ENCODE peak calls at places on chromosome 6, in eight cellular contexts. I is stomach, B is brain microvascular endothelial cell, K is anterior cingulate cortex, R is substantia nigra, P is head of caudate nucleus, W is astrocyte of the hippocampus, X is fibroblast of gingiva. G is an unnamed sample.

GRCh38 chr6:167906899-167907298 is 80.2 kb downstream of the AFDN start:
- DNase-seq in I (peak), B (peak), K (no peak), R (peak), P (peak), W (peak), X (peak), G (peak)

GRCh38 chr6:10391799-10392198 is 23.1 kb downstream of the TFAP2A start:
- DNase-seq in I (no peak), B (no peak), K (no peak), R (no peak), P (no peak), W (no peak), X (no peak), G (no peak)

GRCh38 chr6:2744206-2744771 is 6.4 kb downstream of the MYLK4 start:
- DNase-seq in I (peak), B (peak), K (no peak), R (no peak), P (no peak), W (no peak), X (no peak), G (peak)

GRCh38 chr6:146547889-146548288 is 4.3 kb downstream of the RAB32 start:
- DNase-seq in I (no peak), B (no peak), K (no peak), R (no peak), P (no peak), W (no peak), X (no peak), G (no peak)

GRCh38 chr6:15755555-15755954 is 92.7 kb upstream of the DTNBP1 start:
- DNase-seq in I (no peak), B (no peak), K (no peak), R (no peak), P (no peak), W (peak), X (peak), G (no peak)

GRCh38 chr6:13593720-13594119 is 19.3 kb downstream of the SIRT5 start:
- DNase-seq in I (no peak), B (peak), K (no peak), R (no peak), P (no peak), W (no peak), X (no peak), G (no peak)

GRCh38 chr6:3195695-3196497 is 31.6 kb downstream of the TUBB2B start:
- DNase-seq in I (no peak), B (no peak), K (no peak), R (peak), P (peak), W (peak), X (no peak), G (no peak)

GRCh38 chr6:152338335-152339125 is 298.6 kb downstream of the SYNE1 start:
- DNase-seq in I (peak), B (peak), K (peak), R (peak), P (peak), W (peak), X (peak), G (peak)

G was measured in left lobe of liver.